ENCODE peak calls at places on chromosomes 5 and 9, in seven cellular contexts. One of them, this sample, is unnamed.

GRCh38 chr9:130414081-130414731 is 30.6 kb upstream of the ASS1 start:
- DNase-seq in H1: no peak
- DNase-seq in GM12878: no peak
- DNase-seq in GM12892: no peak
- DNase-seq in SK-N-SH: no peak
- DNase-seq in K562: no peak
- DNase-seq in HepG2: no peak
- DNase-seq in this sample: no peak

GRCh38 chr5:124605516-124605915 is 140.9 kb downstream of the ZNF608 start:
- DNase-seq in GM12892: no peak
- DNase-seq in GM12878: no peak
- DNase-seq in K562: no peak
- DNase-seq in SK-N-SH: no peak
- DNase-seq in H1: no peak
- DNase-seq in HepG2: peak; percentile 90
- DNase-seq in this sample: no peak

GRCh38 chr9:110114888-110115259 is 93.1 kb downstream of the C9orf152 start:
- DNase-seq in HepG2: no peak
- DNase-seq in GM12878: no peak
- DNase-seq in H1: no peak
- DNase-seq in K562: no peak
- DNase-seq in GM12892: no peak
- DNase-seq in SK-N-SH: no peak
- DNase-seq in this sample: no peak

GRCh38 chr5:76583163-76584047 is 39.8 kb downstream of the F2RL2 start:
- DNase-seq in GM12878: no peak
- DNase-seq in K562: no peak
- DNase-seq in SK-N-SH: no peak
- DNase-seq in HepG2: no peak
- DNase-seq in H1: no peak
- DNase-seq in GM12892: no peak
- DNase-seq in this sample: no peak

GRCh38 chr9:88235615-88236014 is 97.3 kb upstream of the SPATA31C2 start:
- DNase-seq in SK-N-SH: no peak
- DNase-seq in K562: no peak
- DNase-seq in HepG2: no peak
- DNase-seq in GM12878: no peak
- DNase-seq in GM12892: no peak
- DNase-seq in H1: no peak
- DNase-seq in this sample: no peak

GRCh38 chr5:10902145-10902544 is 141.1 kb upstream of the DAP start:
- DNase-seq in K562: no peak
- DNase-seq in GM12878: no peak
- DNase-seq in GM12892: no peak
- DNase-seq in H1: no peak
- DNase-seq in HepG2: no peak
- DNase-seq in SK-N-SH: no peak
- DNase-seq in this sample: no peak

GRCh38 chr5:59744531-59744992 is 149.0 kb downstream of the PDE4D start:
- DNase-seq in GM12878: no peak
- DNase-seq in K562: no peak
- DNase-seq in GM12892: no peak
- DNase-seq in HepG2: no peak
- DNase-seq in SK-N-SH: no peak
- DNase-seq in H1: no peak
- DNase-seq in this sample: no peak

GRCh38 chr5:78137290-78137689 is 157.2 kb downstream of the AP3B1 start:
- DNase-seq in K562: no peak
- DNase-seq in H1: no peak
- DNase-seq in GM12892: no peak
- DNase-seq in GM12878: no peak
- DNase-seq in SK-N-SH: no peak
- DNase-seq in HepG2: no peak
- DNase-seq in this sample: no peak

GRCh38 chr5:139663752-139664151 is 15.6 kb downstream of the CXXC5 start:
- DNase-seq in K562: no peak
- DNase-seq in H1: no peak
- DNase-seq in GM12878: no peak
- DNase-seq in HepG2: no peak
- DNase-seq in SK-N-SH: no peak
- DNase-seq in GM12892: no peak
- DNase-seq in this sample: no peak

GRCh38 chr9:27861887-27862286 is 288.6 kb upstream of the C9orf72 start:
- DNase-seq in GM12878: no peak
- DNase-seq in GM12892: no peak
- DNase-seq in K562: no peak
- DNase-seq in SK-N-SH: no peak
- DNase-seq in HepG2: no peak
- DNase-seq in H1: no peak
- DNase-seq in this sample: no peak

GRCh38 chr5:113606298-113607134 is 93.0 kb downstream of the YTHDC2 start:
- DNase-seq in HepG2: peak; percentile 61
- DNase-seq in SK-N-SH: peak; percentile 66
- DNase-seq in GM12892: peak; percentile 8
- DNase-seq in H1: peak; percentile 23
- DNase-seq in K562: peak; percentile 55
- DNase-seq in GM12878: peak; percentile 7
- DNase-seq in this sample: no peak

GRCh38 chr9:11356101-11356500 is 743.3 kb upstream of the PTPRD start:
- DNase-seq in HepG2: no peak
- DNase-seq in GM12892: no peak
- DNase-seq in H1: no peak
- DNase-seq in K562: no peak
- DNase-seq in SK-N-SH: no peak
- DNase-seq in GM12878: no peak
- DNase-seq in this sample: no peak

GRCh38 chr5:169157064-169157463 is 143.9 kb downstream of the SLIT3 start:
- DNase-seq in GM12892: no peak
- DNase-seq in K562: no peak
- DNase-seq in HepG2: no peak
- DNase-seq in SK-N-SH: no peak
- DNase-seq in GM12878: no peak
- DNase-seq in H1: no peak
- DNase-seq in this sample: no peak

GRCh38 chr9:132717326-132717945 is 47.2 kb downstream of the GTF3C4 start:
- DNase-seq in GM12892: no peak
- DNase-seq in SK-N-SH: no peak
- DNase-seq in HepG2: no peak
- DNase-seq in GM12878: no peak
- DNase-seq in K562: no peak
- DNase-seq in H1: no peak
- DNase-seq in this sample: no peak
- TF ChIP-seq TAF1 in GM12892: no peak
- TF ChIP-seq TAF1 in SK-N-SH: no peak
- TF ChIP-seq TAF1 in HepG2: no peak
- TF ChIP-seq TAF1 in GM12878: no peak
- TF ChIP-seq TAF1 in K562: no peak
- TF ChIP-seq TAF1 in H1: no peak
- TF ChIP-seq TAF1 in this sample: no peak

DNA sequence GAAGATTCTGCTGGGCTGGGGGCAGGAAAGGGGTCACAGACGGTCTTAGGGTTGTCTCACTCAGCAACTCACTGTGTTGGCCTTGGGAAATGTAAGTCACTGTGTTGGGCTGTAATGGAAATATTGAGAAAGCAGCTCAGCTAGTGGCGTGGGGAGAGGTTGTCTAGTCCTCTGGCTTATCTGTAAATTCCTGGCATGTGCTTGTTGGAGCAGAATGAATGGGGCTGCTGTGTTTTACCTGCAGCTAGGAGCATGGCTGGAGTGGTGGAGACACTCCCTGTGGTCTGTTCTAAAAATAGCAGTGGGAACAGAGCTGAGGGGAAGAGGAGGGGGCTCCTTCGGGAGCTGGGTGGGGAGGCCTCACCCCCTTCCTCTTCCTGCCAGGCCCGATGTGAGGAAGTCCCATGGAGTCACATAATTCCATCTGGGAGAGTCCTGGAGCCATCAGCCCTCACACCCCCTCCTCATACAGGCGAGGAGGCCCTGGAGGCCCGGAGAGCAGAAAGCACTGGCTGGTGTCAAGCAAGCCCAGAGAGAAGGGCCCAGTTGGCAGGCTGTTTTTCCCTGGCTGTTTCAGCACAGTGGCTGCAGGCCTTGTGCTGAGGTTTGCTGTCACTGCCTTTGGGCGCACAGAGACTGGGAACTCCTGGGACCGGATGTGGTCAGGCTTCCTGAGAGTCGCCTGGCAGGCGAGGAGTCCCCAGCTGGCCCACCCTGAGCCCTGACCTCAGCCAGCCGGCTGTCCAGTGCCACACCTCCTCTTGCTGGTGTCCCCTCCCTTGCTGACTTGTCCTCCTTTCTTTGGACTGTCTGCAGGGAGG is 84.9 kb downstream of the RGS3 start:
- DNase-seq in GM12892: no peak
- DNase-seq in K562: no peak
- DNase-seq in H1: no peak
- DNase-seq in HepG2: peak; percentile 93
- DNase-seq in GM12878: no peak
- DNase-seq in SK-N-SH: no peak
- DNase-seq in this sample: no peak
- TF ChIP-seq TAF1 in GM12892: no peak
- TF ChIP-seq TAF1 in K562: no peak
- TF ChIP-seq TAF1 in H1: no peak
- TF ChIP-seq TAF1 in HepG2: peak; percentile 30
- TF ChIP-seq TAF1 in GM12878: no peak
- TF ChIP-seq TAF1 in SK-N-SH: no peak
- TF ChIP-seq TAF1 in this sample: no peak

GRCh38 chr9:134331186-134332025 is 5.2 kb downstream of the RXRA start:
- DNase-seq in SK-N-SH: no peak
- DNase-seq in H1: no peak
- DNase-seq in K562: no peak
- DNase-seq in GM12878: no peak
- DNase-seq in HepG2: no peak
- DNase-seq in GM12892: no peak
- DNase-seq in this sample: no peak
- TF ChIP-seq TAF1 in SK-N-SH: no peak
- TF ChIP-seq TAF1 in H1: no peak
- TF ChIP-seq TAF1 in K562: no peak
- TF ChIP-seq TAF1 in GM12878: no peak
- TF ChIP-seq TAF1 in HepG2: no peak
- TF ChIP-seq TAF1 in GM12892: no peak
- TF ChIP-seq TAF1 in this sample: no peak

DNA sequence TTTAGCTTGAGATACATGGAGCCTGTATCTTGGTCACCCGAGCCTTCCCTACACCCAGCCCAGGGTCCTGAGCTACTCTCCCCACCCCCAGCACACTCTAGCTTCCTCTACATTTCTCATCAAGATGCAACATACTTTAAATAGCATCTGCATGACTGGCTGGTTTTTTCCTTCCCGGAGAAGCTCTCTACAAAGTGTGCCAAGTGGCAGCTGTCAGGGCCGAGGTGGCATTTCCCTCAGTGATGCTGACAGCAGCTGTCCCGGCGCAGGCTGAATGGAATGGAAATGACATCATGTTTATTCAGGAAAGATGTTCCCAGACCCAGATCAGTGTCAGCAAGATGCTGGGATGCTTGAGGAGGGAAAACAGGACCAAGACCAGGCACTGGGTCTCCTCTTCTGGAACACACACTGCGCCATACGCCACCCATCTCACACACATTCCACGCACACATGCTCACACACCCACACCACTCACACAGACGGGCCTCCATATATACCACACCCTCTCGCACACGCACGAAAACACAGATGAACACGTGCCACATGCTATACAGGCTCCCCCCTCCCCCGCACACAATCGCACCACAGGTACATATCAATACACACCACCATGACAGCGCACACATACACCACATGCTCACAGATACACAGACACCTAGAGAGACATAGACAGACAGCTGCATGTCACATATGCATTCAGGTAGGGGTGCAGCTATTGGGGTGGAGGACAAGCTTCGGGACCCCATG is 67.8 kb downstream of the LHX2 start:
- DNase-seq in HepG2: peak; percentile 21
- DNase-seq in SK-N-SH: no peak
- DNase-seq in GM12878: no peak
- DNase-seq in GM12892: no peak
- DNase-seq in H1: peak; percentile 17
- DNase-seq in K562: no peak
- DNase-seq in this sample: no peak
- TF ChIP-seq TAF1 in HepG2: no peak
- TF ChIP-seq TAF1 in SK-N-SH: no peak
- TF ChIP-seq TAF1 in GM12878: no peak
- TF ChIP-seq TAF1 in GM12892: no peak
- TF ChIP-seq TAF1 in H1: no peak
- TF ChIP-seq TAF1 in K562: no peak
- TF ChIP-seq TAF1 in this sample: no peak